ENCODE peak calls at places on chromosomes 12 and 14, in ten cellular contexts. X is NCI-H2171; S is HTR-8/SVneo; K is lower lobe of right lung; O is fibroblast of the aortic adventitia; L is mesenteric fat pad; J is Jurkat, Clone E6-1; I is NCI-H2107; P is NCI-H1092; U is NCI-H774. D is an unnamed sample.

GRCh38 chr12:52235822-52236291 is 2.8 kb downstream of the KRT7 start:
- DNase-seq in X (no peak), S (no peak), K (peak), O (no peak), L (peak), J (no peak), I (no peak), P (no peak), U (peak), D (peak)

GRCh38 chr14:86333506-86333905 is 803.6 kb downstream of the FLRT2 start:
- DNase-seq in X (no peak), S (no peak), K (no peak), O (no peak), L (no peak), J (no peak), I (no peak), P (no peak), U (no peak), D (no peak)

GRCh38 chr12:75560167-75560566 is 48.8 kb upstream of the KRR1 start:
- DNase-seq in X (no peak), S (peak), K (no peak), O (peak), L (no peak), J (no peak), I (peak), P (no peak), U (peak), D (no peak)

GRCh38 chr14:68961781-68962584 is 17.1 kb downstream of the ACTN1 start:
- DNase-seq in X (peak), S (peak), K (no peak), O (no peak), L (no peak), J (no peak), I (peak), P (no peak), U (no peak), D (no peak)

GRCh38 chr14:73862480-73862879 is 10.8 kb downstream of the PTGR2 start:
- DNase-seq in X (no peak), S (no peak), K (no peak), O (no peak), L (no peak), J (no peak), I (no peak), P (no peak), U (no peak), D (no peak)

GRCh38 chr14:55867726-55868125 is 250.5 kb upstream of the PELI2 start:
- DNase-seq in X (no peak), S (no peak), K (no peak), O (peak), L (no peak), J (no peak), I (no peak), P (no peak), U (no peak), D (no peak)

GRCh38 chr14:70239802-70240201 is 51.1 kb upstream of the SLC8A3 start:
- DNase-seq in X (no peak), S (no peak), K (no peak), O (no peak), L (no peak), J (no peak), I (no peak), P (no peak), U (no peak), D (no peak)

GRCh38 chr12:75917704-75918103 is 113.9 kb downstream of the PHLDA1 start:
- DNase-seq in X (no peak), S (no peak), K (no peak), O (no peak), L (no peak), J (no peak), I (no peak), P (no peak), U (no peak), D (no peak)

GRCh38 chr12:86663691-86664090 is 407.5 kb upstream of the MGAT4C start:
- DNase-seq in X (no peak), S (no peak), K (no peak), O (peak), L (no peak), J (no peak), I (no peak), P (no peak), U (no peak), D (no peak)

GRCh38 chr12:40864891-40865290 is 172.7 kb downstream of the CNTN1 start:
- DNase-seq in X (no peak), S (no peak), K (no peak), O (no peak), L (no peak), J (no peak), I (no peak), P (no peak), U (no peak), D (no peak)

GRCh38 chr12:51752490-51752889 is 96.0 kb downstream of the FIGNL2 start:
- DNase-seq in X (no peak), S (peak), K (peak), O (peak), L (no peak), J (no peak), I (no peak), P (no peak), U (no peak), D (peak)

GRCh38 chr12:113463746-113464743 is 7.6 kb downstream of the LHX5 start:
- DNase-seq in X (no peak), S (no peak), K (no peak), O (no peak), L (no peak), J (no peak), I (no peak), P (no peak), U (no peak), D (peak)

GRCh38 chr12:102300824-102301461 is 103.3 kb upstream of the PMCH start:
- DNase-seq in X (no peak), S (no peak), K (no peak), O (peak), L (no peak), J (peak), I (no peak), P (no peak), U (no peak), D (no peak)

GRCh38 chr12:120961604-120962486 is 16.5 kb upstream of the HNF1A start:
- DNase-seq in X (no peak), S (no peak), K (no peak), O (no peak), L (no peak), J (peak), I (no peak), P (no peak), U (no peak), D (peak)

GRCh38 chr12:42090899-42091298 is 53.8 kb downstream of the GXYLT1 start:
- DNase-seq in X (no peak), S (peak), K (no peak), O (peak), L (no peak), J (no peak), I (no peak), P (no peak), U (no peak), D (no peak)

GRCh38 chr12:43482311-43483085 is 69.5 kb downstream of the ADAMTS20 start:
- DNase-seq in X (no peak), S (no peak), K (no peak), O (no peak), L (no peak), J (no peak), I (no peak), P (no peak), U (no peak), D (no peak)

GRCh38 chr14:75720828-75721227 is 59.8 kb downstream of the TTLL5 start:
- DNase-seq in X (no peak), S (no peak), K (no peak), O (peak), L (no peak), J (no peak), I (no peak), P (no peak), U (no peak), D (peak)

GRCh38 chr12:54158581-54158980 is 30.2 kb downstream of the SMUG1 start:
- DNase-seq in X (no peak), S (no peak), K (no peak), O (no peak), L (no peak), J (no peak), I (no peak), P (no peak), U (no peak), D (no peak)

GRCh38 chr12:116455540-116456306 is 103.5 kb upstream of the MAP1LC3B2 start:
- DNase-seq in X (peak), S (peak), K (no peak), O (peak), L (no peak), J (no peak), I (no peak), P (no peak), U (peak), D (peak)

GRCh38 chr12:46788247-46788887 is 37.4 kb downstream of the SLC38A4 start:
- DNase-seq in X (no peak), S (no peak), K (no peak), O (peak), L (no peak), J (no peak), I (no peak), P (no peak), U (no peak), D (no peak)

GRCh38 chr14:103014466-103015319 is 42.7 kb downstream of the CDC42BPB start:
- DNase-seq in X (no peak), S (no peak), K (no peak), O (peak), L (no peak), J (no peak), I (peak), P (no peak), U (no peak), D (no peak)

GRCh38 chr12:128662106-128662505 is 161.7 kb downstream of the SLC15A4 start:
- DNase-seq in X (no peak), S (no peak), K (no peak), O (no peak), L (no peak), J (no peak), I (no peak), P (peak), U (peak), D (no peak)

GRCh38 chr12:106897082-106897481 is 58.6 kb upstream of the TMEM263 start:
- DNase-seq in X (no peak), S (peak), K (no peak), O (peak), L (no peak), J (no peak), I (no peak), P (peak), U (no peak), D (no peak)

GRCh38 chr14:98197933-98198332 is 1074.1 kb downstream of the BCL11B start:
- DNase-seq in X (no peak), S (no peak), K (no peak), O (no peak), L (no peak), J (no peak), I (no peak), P (no peak), U (no peak), D (no peak)

GRCh38 chr12:104454997-104455396 is 1.8 kb upstream of the CHST11 start:
- DNase-seq in X (no peak), S (peak), K (no peak), O (peak), L (no peak), J (no peak), I (no peak), P (no peak), U (no peak), D (no peak)

GRCh38 chr12:94187351-94187750 is 39.0 kb downstream of the PLXNC1 start:
- DNase-seq in X (no peak), S (no peak), K (no peak), O (no peak), L (no peak), J (no peak), I (no peak), P (no peak), U (no peak), D (no peak)

GRCh38 chr12:40534828-40535227 is 157.4 kb upstream of the CNTN1 start:
- DNase-seq in X (no peak), S (no peak), K (no peak), O (no peak), L (no peak), J (no peak), I (no peak), P (no peak), U (no peak), D (no peak)

GRCh38 chr12:103930787-103931536 is 752 bp downstream of the HSP90B1 start:
- DNase-seq in X (no peak), S (no peak), K (peak), O (peak), L (no peak), J (no peak), I (no peak), P (no peak), U (no peak), D (peak)

GRCh38 chr12:81400024-81400423 is 322.1 kb downstream of the ACSS3 start:
- DNase-seq in X (no peak), S (no peak), K (no peak), O (no peak), L (no peak), J (no peak), I (no peak), P (no peak), U (no peak), D (no peak)

GRCh38 chr12:65525501-65526141 is 247.1 kb downstream of the MSRB3 start:
- DNase-seq in X (no peak), S (no peak), K (no peak), O (peak), L (no peak), J (no peak), I (no peak), P (no peak), U (no peak), D (no peak)

GRCh38 chr12:116236148-116236731 is 41.3 kb downstream of the MED13L start:
- DNase-seq in X (no peak), S (peak), K (no peak), O (peak), L (no peak), J (peak), I (peak), P (no peak), U (peak), D (peak)

GRCh38 chr12:115504241-115504941 is 773.1 kb downstream of the MED13L start:
- DNase-seq in X (no peak), S (no peak), K (no peak), O (no peak), L (no peak), J (peak), I (no peak), P (no peak), U (no peak), D (no peak)

GRCh38 chr14:104431351-104431928 is 148.1 kb upstream of the C14orf180 start:
- DNase-seq in X (no peak), S (no peak), K (peak), O (no peak), L (no peak), J (no peak), I (no peak), P (no peak), U (no peak), D (no peak)

GRCh38 chr12:110921262-110921661 is 883 bp upstream of the MYL2 start:
- DNase-seq in X (no peak), S (peak), K (no peak), O (peak), L (no peak), J (no peak), I (no peak), P (no peak), U (no peak), D (no peak)

GRCh38 chr12:122871851-122872785 is 23.8 kb downstream of the VPS37B start:
- DNase-seq in X (peak), S (no peak), K (peak), O (peak), L (no peak), J (no peak), I (peak), P (peak), U (peak), D (peak)

GRCh38 chr12:43921666-43922337 is 85.9 kb downstream of the TMEM117 start:
- DNase-seq in X (no peak), S (no peak), K (no peak), O (peak), L (no peak), J (no peak), I (no peak), P (no peak), U (no peak), D (no peak)